ENCODE peak calls at places on chromosomes 12 and 14, in five cellular contexts. H, M, S, Y and A are unnamed samples. For H3K36me3, the result is how much of the 10 kb centered on the place peaks cover.

GRCh38 chr14:95156153-95156764 is 1.1 kb downstream of the DICER1 start:
- DNase-seq in M (no peak), S (no peak), Y (no peak), H (peak), A (no peak)

GRCh38 chr14:77044776-77045569 is 16.5 kb upstream of the IRF2BPL start:
- DNase-seq in H (no peak), S (no peak), Y (no peak), M (no peak), A (peak)

GRCh38 chr12:113881588-113881987 is 84.5 kb downstream of the RBM19 start:
- DNase-seq in M (no peak), H (no peak), S (no peak), Y (no peak), A (no peak)

GRCh38 chr14:100844082-100844408 is 18.1 kb downstream of the MEG3 start:
- DNase-seq in Y (no peak), M (no peak), H (no peak), S (no peak), A (peak)

GRCh38 chr12:98799411-98799810 is 154.3 kb downstream of the APAF1 start:
- DNase-seq in Y (no peak), M (no peak), S (no peak), H (no peak), A (no peak)

GRCh38 chr12:100399095-100399494 is 42.2 kb downstream of the SLC17A8 start:
- DNase-seq in Y (no peak), M (no peak), H (no peak), S (no peak), A (no peak)

GRCh38 chr14:22185191-22185590 is 403.8 kb downstream of the DAD1 start:
- DNase-seq in S (no peak), M (no peak), H (no peak), Y (no peak), A (no peak)

GRCh38 chr14:55373784-55374725 is 37.6 kb downstream of the ATG14 start:
- DNase-seq in H (no peak), S (no peak), M (peak), Y (no peak), A (no peak)

GRCh38 chr14:74018029-74018703 is 922 bp downstream of the ENTPD5 start:
- DNase-seq in M (no peak), S (no peak), H (no peak), Y (no peak), A (no peak)

GRCh38 chr12:6322969-6323339 is 12.5 kb downstream of the PLEKHG6 start:
- DNase-seq in Y (no peak), H (no peak), M (no peak), S (no peak), A (peak)

GRCh38 chr12:113185180-113186032 is at the start of the genes DDX54 and RITA1:
- DNase-seq in Y (peak), S (peak), H (peak), M (peak), A (peak)

GRCh38 chr14:38056270-38056669 is 151.4 kb upstream of the SSTR1 start:
- DNase-seq in Y (no peak), M (no peak), H (peak), S (no peak), A (no peak)

GRCh38 chr14:90559811-90560492 is 163.1 kb downstream of the CALM1 start:
- DNase-seq in M (no peak), S (no peak), Y (no peak), H (no peak), A (no peak)

GRCh38 chr12:104609083-104609844 is 152.5 kb downstream of the CHST11 start:
- DNase-seq in M (no peak), S (no peak), H (no peak), Y (no peak), A (no peak)

GRCh38 chr12:104611671-104612070 is 154.9 kb downstream of the CHST11 start:
- DNase-seq in M (no peak), H (no peak), S (no peak), Y (no peak), A (no peak)

GRCh38 chr12:104615048-104615561 is 158.4 kb downstream of the CHST11 start:
- DNase-seq in M (no peak), H (no peak), S (peak), Y (no peak), A (no peak)

GRCh38 chr12:104610513-104611235 is 153.9 kb downstream of the CHST11 start:
- DNase-seq in M (no peak), H (no peak), S (no peak), Y (no peak), A (no peak)

DNA sequence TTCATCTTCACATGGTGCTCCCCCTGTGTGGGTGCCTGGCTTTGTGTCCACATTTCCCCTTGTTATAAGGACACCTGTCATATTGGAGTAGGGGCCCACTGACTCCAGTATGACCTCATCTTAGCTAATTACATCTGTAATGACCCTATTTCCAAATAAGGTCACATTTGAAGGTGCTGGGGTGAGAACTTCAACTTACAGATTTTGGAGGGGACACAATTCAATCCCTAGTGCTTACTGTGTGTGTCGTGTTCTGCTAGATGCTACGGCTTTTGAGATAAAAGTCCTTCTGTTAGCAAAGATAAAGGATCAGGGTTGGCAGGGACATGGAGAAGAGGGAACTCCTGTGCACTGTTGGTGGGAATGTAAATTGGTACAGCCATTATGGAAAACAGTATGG is 155.6 kb downstream of the CHST11 start:
- DNase-seq in Y (no peak), S (no peak), H (no peak), M (no peak), A (no peak)
- H3K36me3 ChIP-seq in Y (under half), S (under half), H (under half), M (under half), A (under half)

GRCh38 chr14:64434528-64434927 is 30.8 kb upstream of the AKAP5 start:
- DNase-seq in M (no peak), Y (no peak), H (no peak), S (no peak), A (no peak)

GRCh38 chr14:64440494-64440893 is 24.8 kb upstream of the AKAP5 start:
- DNase-seq in Y (no peak), M (no peak), S (no peak), H (no peak), A (no peak)

GRCh38 chr14:64439141-64439540 is 26.2 kb upstream of the AKAP5 start:
- DNase-seq in M (no peak), S (no peak), H (no peak), Y (no peak), A (no peak)

GRCh38 chr14:64442300-64442988 is 22.9 kb upstream of the AKAP5 start:
- DNase-seq in H (no peak), Y (peak), S (no peak), M (no peak), A (no peak)

DNA sequence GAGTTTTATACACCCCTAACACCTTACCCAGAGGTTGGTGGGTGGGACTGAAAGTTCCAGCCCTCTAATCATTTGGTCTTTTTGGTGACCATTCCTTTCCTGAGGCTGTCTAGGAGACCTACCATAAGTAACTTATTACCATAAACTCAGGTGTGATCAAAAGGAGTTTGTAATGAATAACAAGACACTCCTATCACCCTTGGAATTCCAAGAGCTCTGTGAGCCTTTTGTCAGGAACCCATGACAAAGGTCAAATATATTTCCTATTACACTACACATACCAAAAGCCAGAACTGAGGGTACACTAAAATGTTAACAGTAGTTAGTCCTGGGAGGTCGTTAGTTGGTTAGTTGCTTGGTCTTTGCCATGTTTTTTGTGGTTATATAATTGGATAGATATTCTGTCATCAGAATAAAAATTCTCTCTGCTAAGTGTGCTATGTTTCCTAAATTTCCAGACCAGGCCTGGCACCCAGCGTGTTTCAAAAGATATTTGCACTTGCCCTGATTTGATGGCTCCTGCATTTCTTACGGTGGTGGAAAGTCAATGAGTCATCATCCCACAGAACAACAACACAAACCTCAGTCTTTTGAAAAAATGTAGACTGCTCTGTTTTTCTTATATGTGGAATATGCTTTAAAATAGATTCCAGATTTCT is 27.0 kb upstream of the AKAP5 start:
- DNase-seq in H (no peak), Y (no peak), M (no peak), S (no peak), A (no peak)
- H3K36me3 ChIP-seq in H (under half), Y (under half), M (under half), S (half or more), A (under half)

GRCh38 chr12:119788783-119789182 is 88.3 kb downstream of the CIT start:
- DNase-seq in S (no peak), M (no peak), Y (no peak), H (no peak), A (no peak)
- H3K36me3 ChIP-seq in S (under half), M (under half), Y (under half), H (under half), A (under half)

GRCh38 chr12:49503674-49504180 is 35.1 kb upstream of the KCNH3 start:
- DNase-seq in H (no peak), S (no peak), Y (no peak), M (no peak), A (no peak)
- H3K36me3 ChIP-seq in H (under half), S (under half), Y (under half), M (under half), A (under half)

DNA sequence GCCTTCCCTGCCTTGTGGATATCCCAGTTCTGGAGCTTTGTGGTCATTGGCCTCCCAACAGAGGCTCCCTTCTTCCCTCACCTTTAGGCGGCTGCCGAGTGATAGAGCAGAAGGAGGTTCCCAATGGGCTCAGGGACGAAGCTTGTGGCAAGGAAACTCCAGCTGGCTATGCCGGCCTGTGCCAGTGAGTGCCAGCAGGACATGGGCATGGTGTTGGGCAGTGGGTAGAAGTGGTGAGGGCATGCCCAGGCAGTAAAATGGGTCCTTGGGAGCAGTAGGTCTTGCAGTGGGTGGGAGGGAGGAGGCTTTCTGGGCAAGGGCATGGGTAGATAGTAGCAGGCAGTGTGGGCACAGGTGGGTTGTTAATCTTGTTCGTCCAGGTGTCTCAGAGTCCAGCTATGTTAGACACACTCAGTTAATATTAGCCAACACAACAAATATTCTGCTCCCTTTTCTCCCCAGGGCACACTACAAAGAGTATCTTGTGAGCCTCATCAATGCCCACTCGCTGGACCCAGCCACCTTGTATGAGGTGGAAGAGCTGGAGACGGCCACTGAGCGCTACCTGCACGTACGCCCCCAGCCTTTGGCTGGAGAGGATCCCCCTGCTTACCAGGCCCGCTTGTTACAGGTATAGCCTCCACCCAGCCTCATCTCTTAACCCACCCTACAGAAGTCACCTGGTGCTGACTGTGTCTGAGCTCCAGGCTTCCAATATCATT is 1.1 kb upstream of the IRF9 start:
- DNase-seq in H (no peak), M (no peak), Y (peak), S (no peak), A (no peak)
- H3K36me3 ChIP-seq in H (under half), M (under half), Y (under half), S (half or more), A (under half)

GRCh38 chr12:56616924-56617323 is 13.2 kb downstream of the BAZ2A start:
- DNase-seq in Y (no peak), S (no peak), H (no peak), M (no peak), A (no peak)
- H3K36me3 ChIP-seq in Y (under half), S (half or more), H (under half), M (half or more), A (under half)

DNA sequence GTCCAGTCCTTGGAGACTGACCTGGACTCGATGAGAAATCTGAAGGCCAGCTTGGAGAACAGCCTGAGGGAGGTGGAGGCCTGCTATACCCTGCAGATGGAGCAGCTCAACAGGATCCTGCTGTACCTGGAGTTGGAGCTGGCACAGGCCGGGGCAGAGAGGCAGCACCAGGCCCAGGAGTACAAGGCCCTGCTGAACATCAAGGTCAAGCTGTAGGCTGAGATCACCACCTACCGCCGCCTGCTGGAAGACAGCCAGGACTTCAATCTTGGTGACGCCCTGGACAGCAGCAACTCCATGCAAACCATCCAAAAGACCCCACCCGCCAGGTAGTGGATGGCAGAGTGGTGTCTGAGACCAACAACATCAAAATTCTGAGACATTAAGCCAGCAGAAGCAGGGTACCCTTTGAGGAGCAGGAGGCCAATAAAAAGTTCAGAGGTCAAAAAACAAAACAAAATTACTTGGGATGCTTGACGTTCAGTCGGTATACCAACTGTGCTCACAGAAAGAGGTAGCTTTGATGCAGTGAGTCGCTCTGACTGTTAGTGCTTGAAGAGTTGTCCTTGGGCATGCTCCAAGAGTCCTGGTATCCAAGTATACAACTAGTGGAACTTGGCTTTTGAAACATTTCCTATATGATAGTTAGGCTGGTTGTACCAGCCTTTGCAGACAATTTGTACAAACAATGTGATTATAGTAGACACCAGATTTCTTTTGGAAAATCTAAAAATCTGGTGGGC is 4.8 kb downstream of the MED6 start:
- DNase-seq in M (no peak), S (no peak), H (no peak), Y (no peak), A (no peak)
- H3K36me3 ChIP-seq in M (under half), S (half or more), H (under half), Y (under half), A (under half)

DNA sequence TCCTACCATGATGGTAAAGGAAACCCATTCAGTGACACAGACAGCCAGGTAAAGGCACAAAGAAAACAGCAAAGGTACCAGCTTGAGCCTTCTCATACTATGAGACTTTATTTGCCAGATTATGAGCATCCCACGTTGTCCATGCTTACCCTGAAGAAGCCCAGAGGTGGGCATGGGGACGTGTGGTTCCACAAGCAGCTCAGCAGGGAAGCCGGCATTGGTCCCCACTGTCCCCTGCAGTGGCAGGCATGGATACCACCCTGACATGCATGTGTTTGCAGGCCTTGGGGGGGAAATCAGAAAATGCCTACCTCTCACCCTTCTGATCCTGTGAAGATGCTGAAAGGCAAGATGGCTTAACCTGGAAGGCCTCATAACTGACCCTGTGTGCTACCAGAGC is 183.1 kb downstream of the PIWIL1 start:
- DNase-seq in Y (no peak), S (no peak), H (no peak), M (no peak), A (no peak)
- H3K36me3 ChIP-seq in Y (under half), S (under half), H (under half), M (under half), A (under half)